ENCODE peak calls at places on chromosomes 6 and 20, in six cellular contexts. K is IMR-90, F is neuronal stem cell, D is mesenchymal stem cell, V is H1, J is trophoblast cell. S is an unnamed sample.

GRCh38 chr20:47348539-47349142 is 7.9 kb downstream of the ZMYND8 start:
- DNase-seq in K (no peak), F (no peak), D (peak; percentile 65), V (no peak), J (peak; percentile 34), S (no peak)

GRCh38 chr20:41259309-41259708 is 58.2 kb downstream of the ZHX3 start:
- DNase-seq in K (no peak), F (no peak), D (no peak), V (no peak), J (no peak), S (no peak)

GRCh38 chr6:140816696-140817095 is 1316.0 kb upstream of the GJE1 start:
- DNase-seq in K (no peak), F (no peak), D (no peak), V (no peak), J (peak; percentile 52), S (no peak)

GRCh38 chr6:143449731-143450452 is 603 bp downstream of the ADAT2 start:
- DNase-seq in K (peak; percentile 23), F (peak; percentile 3), D (peak; percentile 57), V (peak; percentile 55), J (peak; percentile 7), S (peak; percentile 36)

GRCh38 chr6:87029711-87030314 is 65.1 kb downstream of the CGA start:
- DNase-seq in K (peak; percentile 72), F (peak; percentile 8), D (peak; percentile 43), V (no peak), J (peak; percentile 69), S (no peak)

GRCh38 chr6:41222045-41222444 is 6.1 kb upstream of the TREML4 start:
- DNase-seq in K (no peak), F (no peak), D (no peak), V (no peak), J (no peak), S (no peak)

GRCh38 chr20:36620917-36621316 is 15.3 kb downstream of the RAB5IF start:
- DNase-seq in K (no peak), F (no peak), D (no peak), V (no peak), J (no peak), S (no peak)

GRCh38 chr6:107941627-107942026 is 16.4 kb downstream of the SEC63 start:
- DNase-seq in K (no peak), F (no peak), D (no peak), V (no peak), J (no peak), S (no peak)

GRCh38 chr20:45436732-45437485 is 21.0 kb downstream of the PIGT start:
- DNase-seq in K (peak; percentile 81), F (peak; percentile 80), D (peak; percentile 89), V (peak; percentile 97), J (peak; percentile 99), S (peak; percentile 84)

GRCh38 chr6:67361264-67361663 is 1273.8 kb upstream of the ADGRB3 start:
- DNase-seq in K (no peak), F (no peak), D (no peak), V (no peak), J (no peak), S (no peak)

GRCh38 chr20:35568645-35569044 is 26.8 kb downstream of the ERGIC3 start:
- DNase-seq in K (no peak), F (no peak), D (no peak), V (no peak), J (peak; percentile 36), S (peak; percentile 69)

GRCh38 chr20:38842558-38842981 is 37.1 kb downstream of the PPP1R16B start:
- DNase-seq in K (no peak), F (no peak), D (no peak), V (no peak), J (no peak), S (no peak)

GRCh38 chr20:23203310-23203709 is 117.2 kb upstream of the CD93 start:
- DNase-seq in K (no peak), F (no peak), D (no peak), V (no peak), J (no peak), S (no peak)

GRCh38 chr6:95804847-95805541 is 210.8 kb upstream of the FUT9 start:
- DNase-seq in K (no peak), F (no peak), D (no peak), V (no peak), J (no peak), S (no peak)

GRCh38 chr20:48100483-48100882 is 315.2 kb upstream of the SULF2 start:
- DNase-seq in K (no peak), F (no peak), D (no peak), V (no peak), J (no peak), S (no peak)

GRCh38 chr6:107627928-107628327 is 138.0 kb downstream of the SOBP start:
- DNase-seq in K (no peak), F (no peak), D (no peak), V (no peak), J (no peak), S (no peak)

GRCh38 chr6:100568255-100568654 is 103.5 kb upstream of the SIM1 start:
- DNase-seq in K (no peak), F (no peak), D (peak; percentile 8), V (no peak), J (peak; percentile 77), S (no peak)

GRCh38 chr20:62777528-62777830 is 18.8 kb upstream of the MRGBP start:
- DNase-seq in K (no peak), F (no peak), D (no peak), V (no peak), J (no peak), S (no peak)

GRCh38 chr20:62775206-62775605 is 21.1 kb upstream of the MRGBP start:
- DNase-seq in K (no peak), F (no peak), D (no peak), V (no peak), J (no peak), S (no peak)

GRCh38 chr20:62778058-62778457 is 18.2 kb upstream of the MRGBP start:
- DNase-seq in K (no peak), F (no peak), D (no peak), V (no peak), J (no peak), S (no peak)

GRCh38 chr20:62776035-62776691 is 20.1 kb upstream of the MRGBP start:
- DNase-seq in K (no peak), F (no peak), D (no peak), V (no peak), J (no peak), S (no peak)

DNA sequence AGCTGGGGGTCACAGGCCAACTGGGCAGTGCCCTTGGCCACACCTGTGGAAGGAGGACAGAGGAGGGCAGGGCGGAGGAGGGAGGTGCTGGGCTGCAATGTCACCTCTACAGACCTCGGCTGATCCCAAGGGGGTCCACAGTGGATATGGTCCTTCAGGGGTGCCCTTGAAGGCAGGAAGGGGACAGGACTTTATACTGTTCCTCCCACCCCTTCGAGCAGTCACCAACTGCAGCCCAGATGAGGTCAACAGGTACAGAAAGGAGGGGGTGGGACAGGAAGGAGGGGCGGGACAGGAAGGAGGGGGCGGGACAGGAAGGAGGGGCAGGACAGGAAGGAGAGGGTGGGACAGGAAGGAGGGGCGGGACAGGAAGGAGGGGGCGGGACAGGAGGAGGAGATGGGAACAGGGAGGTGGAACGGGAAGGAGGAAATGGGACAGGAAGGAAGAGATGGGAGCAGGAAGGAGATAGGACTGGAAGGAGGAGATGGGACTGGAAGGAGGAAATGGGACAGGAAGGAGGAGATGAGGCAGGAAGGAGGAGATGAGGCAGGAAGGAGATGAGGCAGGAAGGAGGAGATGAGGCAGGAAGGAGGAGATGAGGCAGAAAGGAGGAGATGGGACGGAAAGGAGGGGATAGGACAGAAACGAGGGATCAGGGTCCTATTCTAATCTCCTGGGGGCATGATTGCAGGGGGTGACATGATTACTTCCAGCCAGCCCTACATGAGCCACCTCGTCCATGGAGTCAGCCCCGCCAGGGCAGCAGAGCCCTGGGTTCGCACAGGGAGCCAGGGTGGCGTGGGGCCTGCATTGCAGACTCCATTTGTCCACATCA is 19.4 kb upstream of the MRGBP start:
- DNase-seq in K (peak; percentile 13), F (no peak), D (no peak), V (no peak), J (no peak), S (peak; percentile 81)
- H2AFZ ChIP-seq in K (peak overlapping the region; percentile 85), F (peak overlapping the region; percentile 53), D (no peak overlapping the region), V (no peak overlapping the region), J (peak overlapping the region; percentile 8), S (no peak overlapping the region)

GRCh38 chr6:160929831-160930230 is 61.7 kb upstream of the MAP3K4 start:
- DNase-seq in K (no peak), F (no peak), D (no peak), V (no peak), J (no peak), S (no peak)

GRCh38 chr6:160927416-160927815 is 64.2 kb upstream of the MAP3K4 start:
- DNase-seq in K (no peak), F (no peak), D (no peak), V (no peak), J (peak; percentile 83), S (no peak)

GRCh38 chr6:160930547-160931377 is 60.8 kb upstream of the MAP3K4 start:
- DNase-seq in K (peak; percentile 71), F (peak; percentile 72), D (peak; percentile 71), V (peak; percentile 90), J (peak; percentile 99), S (peak; percentile 76)

GRCh38 chr6:160931378-160932343 is 59.9 kb upstream of the MAP3K4 start:
- DNase-seq in K (no peak), F (no peak), D (peak; percentile 9), V (no peak), J (peak; percentile 30), S (peak; percentile 36)

DNA sequence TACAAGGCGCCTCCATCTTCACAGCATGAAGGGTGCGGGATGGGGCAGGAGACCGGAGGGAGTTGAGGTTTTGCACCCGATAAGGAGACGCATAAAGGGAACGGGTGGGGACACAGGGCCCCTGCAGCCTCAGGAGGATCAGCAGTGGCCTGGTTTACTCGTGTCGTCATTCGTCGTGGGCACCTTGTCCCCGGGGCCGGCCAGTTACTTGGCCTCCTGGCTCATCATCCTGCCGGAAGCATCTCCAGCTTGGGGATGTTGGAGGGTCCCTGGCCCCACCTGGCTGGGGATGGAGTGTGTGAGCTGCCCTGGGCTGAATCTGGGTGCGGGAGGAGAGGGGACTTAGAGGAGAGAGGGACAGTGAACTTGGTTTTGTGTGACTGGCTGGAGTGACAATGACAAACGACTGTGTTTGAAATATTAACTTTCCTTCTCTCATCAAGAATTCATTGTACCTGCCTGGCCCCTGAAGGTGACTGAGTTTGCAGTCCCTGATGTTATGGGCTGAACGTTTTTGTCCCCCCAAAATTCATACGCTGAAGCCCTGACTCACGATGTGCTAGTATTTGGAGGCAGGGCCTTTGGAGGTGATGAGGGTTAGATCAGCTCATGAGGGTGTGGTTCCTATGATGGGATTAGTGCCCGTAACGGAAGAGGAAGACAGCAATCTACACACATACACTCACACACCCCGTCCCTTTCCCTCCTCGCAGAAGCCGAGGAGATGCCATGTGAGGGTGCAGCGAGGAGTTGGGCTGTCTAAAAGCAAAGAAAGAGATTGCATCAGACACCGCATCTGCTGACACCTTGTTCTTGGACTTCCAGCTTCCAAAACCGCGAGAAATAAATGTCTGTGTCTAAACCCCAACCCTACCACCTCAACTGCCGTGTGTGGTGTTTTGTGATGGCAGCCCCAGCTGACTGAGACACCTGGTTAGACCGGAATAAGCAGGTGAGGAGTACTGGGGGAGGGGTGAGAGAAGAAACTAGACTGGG is 65.0 kb upstream of the MAP3K4 start:
- DNase-seq in K (no peak), F (no peak), D (no peak), V (no peak), J (peak; percentile 35), S (no peak)
- H3K23ac ChIP-seq in K (no peak overlapping the region), F (no peak overlapping the region), D (no peak overlapping the region), V (no peak overlapping the region), J (no peak overlapping the region), S (no peak overlapping the region)

GRCh38 chr6:106085984-106086832 is at the start of gene PRDM1:
- DNase-seq in K (peak; percentile 72), F (no peak), D (peak; percentile 87), V (peak; percentile 82), J (peak; percentile 95), S (peak; percentile 86)
- H4K8ac ChIP-seq in K (peak within 1 kb of the TSS; percentile 65), F (no peak within 1 kb of the TSS), D (peak within 1 kb of the TSS; percentile 61), V (no peak within 1 kb of the TSS), J (no peak within 1 kb of the TSS), S (no peak within 1 kb of the TSS)

GRCh38 chr20:7428946-7429345 is 511.3 kb downstream of the HAO1 start:
- DNase-seq in K (no peak), F (no peak), D (no peak), V (no peak), J (no peak), S (no peak)
- H2AFZ ChIP-seq in K (no peak overlapping the region), F (no peak overlapping the region), D (no peak overlapping the region), V (no peak overlapping the region), J (no peak overlapping the region), S (no peak overlapping the region)

S was measured in H9.